ENCODE peak calls at places on chromosomes 1 and 21, in five cellular contexts. U is upper lobe of right lung, N is glutamatergic neuron, M is fibroblast of pulmonary artery, B is dorsolateral prefrontal cortex. C is an unnamed sample.

GRCh38 chr1:28246427-28246832 is 10.5 kb downstream of the ATP5IF1 start:
- DNase-seq in U (no peak), N (no peak), M (peak; percentile 62), B (no peak), C (no peak)

GRCh38 chr21:42003051-42003461 is 7.1 kb downstream of the ZBTB21 start:
- DNase-seq in U (peak; percentile 60), N (no peak), M (no peak), B (peak; percentile 26), C (no peak)

GRCh38 chr1:28921286-28921869 is 7.0 kb downstream of the EPB41 start:
- DNase-seq in U (no peak), N (no peak), M (no peak), B (no peak), C (no peak)

GRCh38 chr1:58785424-58786058 is 1.7 kb upstream of the JUN start:
- DNase-seq in U (peak; percentile 86), N (no peak), M (peak; percentile 52), B (no peak), C (peak; percentile 12)

GRCh38 chr1:51506537-51506936 is 12.5 kb downstream of the EPS15 start:
- DNase-seq in U (no peak), N (no peak), M (peak; percentile 96), B (no peak), C (no peak)

GRCh38 chr1:172698224-172698623 is 39.3 kb downstream of the FASLG start:
- DNase-seq in U (no peak), N (no peak), M (no peak), B (no peak), C (no peak)

GRCh38 chr1:214493126-214493796 is 58.1 kb downstream of the PTPN14 start:
- DNase-seq in U (no peak), N (no peak), M (no peak), B (no peak), C (no peak)

GRCh38 chr1:171817511-171818265 is 23.6 kb upstream of the DNM3 start:
- DNase-seq in U (no peak), N (no peak), M (peak; percentile 64), B (peak; percentile 21), C (no peak)

GRCh38 chr1:53180226-53180625 is 16.4 kb upstream of the CPT2 start:
- DNase-seq in U (no peak), N (no peak), M (peak; percentile 57), B (no peak), C (no peak)

GRCh38 chr21:45488839-45489479 is 53.3 kb downstream of the SLC19A1 start:
- DNase-seq in U (no peak), N (no peak), M (no peak), B (no peak), C (no peak)

GRCh38 chr1:89425056-89425455 is 61.2 kb downstream of the GBP6 start:
- DNase-seq in U (no peak), N (no peak), M (no peak), B (no peak), C (no peak)

GRCh38 chr1:186617860-186618780 is 62.1 kb downstream of the PTGS2 start:
- DNase-seq in U (peak; percentile 75), N (no peak), M (peak; percentile 81), B (no peak), C (no peak)

GRCh38 chr21:28867401-28867800 is 125.3 kb downstream of the LTN1 start:
- DNase-seq in U (no peak), N (no peak), M (peak; percentile 14), B (no peak), C (no peak)

GRCh38 chr21:29896884-29897283 is 42.9 kb downstream of the GRIK1 start:
- DNase-seq in U (no peak), N (no peak), M (no peak), B (no peak), C (no peak)

GRCh38 chr1:40404670-40405462 is 31.3 kb downstream of the SMAP2 start:
- DNase-seq in U (no peak), N (no peak), M (peak; percentile 82), B (peak; percentile 36), C (no peak)

GRCh38 chr1:228110536-228110935 is 1.4 kb upstream of the MRPL55 start:
- DNase-seq in U (no peak), N (no peak), M (no peak), B (no peak), C (no peak)

GRCh38 chr1:2642560-2643413 is 10.0 kb upstream of the MMEL1 start:
- DNase-seq in U (peak; percentile 95), N (peak; percentile 96), M (peak; percentile 91), B (peak; percentile 84), C (peak; percentile 91)

GRCh38 chr1:85330711-85331290 is 54.4 kb upstream of the BCL10 start:
- DNase-seq in U (no peak), N (no peak), M (peak; percentile 98), B (peak; percentile 22), C (no peak)

GRCh38 chr1:231460614-231461013 is 38.5 kb upstream of the EGLN1 start:
- DNase-seq in U (no peak), N (no peak), M (peak; percentile 11), B (no peak), C (no peak)

GRCh38 chr1:230067441-230067870 is 418 bp downstream of the GALNT2 start:
- DNase-seq in U (peak; percentile 76), N (no peak), M (peak; percentile 53), B (peak; percentile 34), C (peak; percentile 28)

GRCh38 chr1:25821630-25822091 is 1.9 kb downstream of the MTFR1L start:
- DNase-seq in U (peak; percentile 58), N (no peak), M (peak; percentile 53), B (no peak), C (no peak)

GRCh38 chr1:33275200-33275599 is 18.9 kb downstream of the ZNF362 start:
- DNase-seq in U (peak; percentile 13), N (no peak), M (no peak), B (no peak), C (no peak)

GRCh38 chr1:55443175-55443933 is 228.2 kb upstream of the USP24 start:
- DNase-seq in U (peak; percentile 71), N (peak; percentile 26), M (peak; percentile 98), B (peak; percentile 10), C (no peak)

GRCh38 chr21:16047857-16048256 is 318.1 kb downstream of the USP25 start:
- DNase-seq in U (no peak), N (no peak), M (no peak), B (no peak), C (no peak)

GRCh38 chr1:183159960-183160359 is 26.1 kb upstream of the LAMC2 start:
- DNase-seq in U (peak; percentile 87), N (no peak), M (no peak), B (no peak), C (no peak)

GRCh38 chr1:65431111-65431705 is 10.7 kb downstream of the LEPR start:
- DNase-seq in U (no peak), N (no peak), M (peak; percentile 83), B (no peak), C (no peak)

GRCh38 chr1:153490272-153491051 is 30.0 kb upstream of the S100A7 start:
- DNase-seq in U (no peak), N (peak; percentile 33), M (peak; percentile 96), B (peak; percentile 62), C (no peak)

GRCh38 chr1:32998997-32999396 is 34.4 kb upstream of the RNF19B start:
- DNase-seq in U (no peak), N (no peak), M (peak; percentile 33), B (no peak), C (no peak)

GRCh38 chr1:67144696-67145095 is 9.9 kb upstream of the C1orf141 start:
- DNase-seq in U (no peak), N (no peak), M (peak; percentile 31), B (no peak), C (no peak)

GRCh38 chr1:86875722-86876121 is 38.2 kb downstream of the SELENOF start:
- DNase-seq in U (no peak), N (no peak), M (no peak), B (no peak), C (no peak)

GRCh38 chr1:10399487-10399917 is 638 bp downstream of the PGD start:
- DNase-seq in U (peak; percentile 83), N (peak; percentile 42), M (peak; percentile 49), B (peak; percentile 28), C (peak; percentile 23)

GRCh38 chr1:21909286-21909759 is 27.8 kb downstream of the HSPG2 start:
- DNase-seq in U (no peak), N (no peak), M (peak; percentile 59), B (no peak), C (no peak)

GRCh38 chr1:185409763-185410528 is 92.9 kb upstream of the IVNS1ABP start:
- DNase-seq in U (no peak), N (no peak), M (no peak), B (no peak), C (no peak)

GRCh38 chr1:200243042-200243437 is 166.8 kb downstream of the ZNF281 start:
- DNase-seq in U (no peak), N (no peak), M (no peak), B (no peak), C (no peak)

GRCh38 chr1:97433520-97434175 is 487.2 kb downstream of the DPYD start:
- DNase-seq in U (no peak), N (no peak), M (peak; percentile 89), B (no peak), C (no peak)

GRCh38 chr1:102872097-102872496 is 236.2 kb downstream of the COL11A1 start:
- DNase-seq in U (no peak), N (no peak), M (no peak), B (no peak), C (no peak)
- TF ChIP-seq CTCF in U (no peak), N (no peak), M (no peak), B (no peak), C (no peak)

GRCh38 chr1:43912607-43913006 is 21.0 kb upstream of the ARTN start:
- DNase-seq in U (no peak), N (no peak), M (peak; percentile 61), B (no peak), C (no peak)
- TF ChIP-seq CTCF in U (no peak), N (no peak), M (no peak), B (no peak), C (no peak)

GRCh38 chr1:110339427-110340206 is 440 bp downstream of the RBM15 start:
- DNase-seq in U (peak; percentile 81), N (peak; percentile 62), M (peak; percentile 39), B (peak; percentile 70), C (no peak)
- TF ChIP-seq CTCF in U (peak; percentile 29), N (peak; percentile 33), M (peak; percentile 55), B (peak; percentile 50), C (peak; percentile 58)

DNA sequence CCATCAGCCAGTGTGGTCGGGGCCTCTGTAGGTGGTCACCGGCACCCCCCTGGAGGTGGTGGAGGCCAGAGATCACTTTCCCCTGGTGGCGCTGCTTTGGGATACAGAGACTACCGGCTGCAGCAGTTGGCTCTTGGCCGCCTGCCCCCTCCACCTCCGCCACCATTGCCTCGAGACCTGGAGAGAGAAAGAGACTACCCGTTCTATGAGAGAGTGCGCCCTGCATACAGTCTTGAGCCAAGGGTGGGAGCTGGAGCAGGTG is 961 bp downstream of the RBM15 start:
- DNase-seq in U (peak; percentile 65), N (peak; percentile 51), M (no peak), B (no peak), C (no peak)
- TF ChIP-seq CTCF in U (no peak), N (no peak), M (no peak), B (no peak), C (no peak)

GRCh38 chr1:202565890-202566289 is 144.4 kb downstream of the SYT2 start:
- DNase-seq in U (no peak), N (no peak), M (no peak), B (no peak), C (no peak)
- TF ChIP-seq CTCF in U (no peak), N (no peak), M (no peak), B (no peak), C (no peak)

GRCh38 chr1:226476657-226477319 is 68.9 kb upstream of the PARP1 start:
- DNase-seq in U (no peak), N (no peak), M (no peak), B (no peak), C (no peak)
- TF ChIP-seq CTCF in U (no peak), N (no peak), M (no peak), B (no peak), C (no peak)

GRCh38 chr1:220217383-220217988 is 54.8 kb downstream of the RAB3GAP2 start:
- DNase-seq in U (no peak), N (no peak), M (no peak), B (no peak), C (no peak)
- TF ChIP-seq CTCF in U (peak; percentile 38), N (peak; percentile 27), M (peak; percentile 47), B (no peak), C (peak; percentile 57)

C was measured in neural crest cell.